ENCODE peak calls at places on chromosomes 16 and 17, in eight cellular contexts. One of them, this sample, is unnamed.

GRCh38 chr17:74150428-74151025 is 53.0 kb upstream of the RPL38 start:
- DNase-seq in RWPE1: no peak
- DNase-seq in body of pancreas: peak; percentile 12
- DNase-seq in esophagus muscularis mucosa: peak; percentile 82
- DNase-seq in AG10803: no peak
- DNase-seq in tibial artery: no peak
- DNase-seq in neural progenitor cell: no peak
- DNase-seq in coronary artery: no peak
- DNase-seq in this sample: no peak

GRCh38 chr17:19876524-19877161 is 8.9 kb upstream of the ULK2 start:
- DNase-seq in RWPE1: no peak
- DNase-seq in body of pancreas: peak; percentile 68
- DNase-seq in esophagus muscularis mucosa: no peak
- DNase-seq in AG10803: no peak
- DNase-seq in tibial artery: peak; percentile 74
- DNase-seq in neural progenitor cell: no peak
- DNase-seq in coronary artery: no peak
- DNase-seq in this sample: no peak

GRCh38 chr17:48628641-48629410 is 2.7 kb upstream of the HOXB9 start:
- DNase-seq in RWPE1: no peak
- DNase-seq in body of pancreas: no peak
- DNase-seq in esophagus muscularis mucosa: no peak
- DNase-seq in AG10803: no peak
- DNase-seq in tibial artery: no peak
- DNase-seq in neural progenitor cell: no peak
- DNase-seq in coronary artery: no peak
- DNase-seq in this sample: no peak

GRCh38 chr17:5610956-5611355 is 26.6 kb upstream of the NLRP1 start:
- DNase-seq in RWPE1: no peak
- DNase-seq in body of pancreas: peak; percentile 51
- DNase-seq in esophagus muscularis mucosa: no peak
- DNase-seq in AG10803: no peak
- DNase-seq in tibial artery: no peak
- DNase-seq in neural progenitor cell: no peak
- DNase-seq in coronary artery: no peak
- DNase-seq in this sample: no peak

GRCh38 chr17:38558751-38559024 is 47.1 kb downstream of the SRCIN1 start:
- DNase-seq in RWPE1: no peak
- DNase-seq in body of pancreas: no peak
- DNase-seq in esophagus muscularis mucosa: no peak
- DNase-seq in AG10803: no peak
- DNase-seq in tibial artery: no peak
- DNase-seq in neural progenitor cell: peak; percentile 40
- DNase-seq in coronary artery: no peak
- DNase-seq in this sample: no peak

GRCh38 chr16:88475037-88475436 is 22.0 kb downstream of the ZFPM1 start:
- DNase-seq in RWPE1: no peak
- DNase-seq in body of pancreas: no peak
- DNase-seq in esophagus muscularis mucosa: no peak
- DNase-seq in AG10803: no peak
- DNase-seq in tibial artery: no peak
- DNase-seq in neural progenitor cell: no peak
- DNase-seq in coronary artery: no peak
- DNase-seq in this sample: no peak

GRCh38 chr17:44677136-44677535 is 12.4 kb downstream of the CCDC43 start:
- DNase-seq in RWPE1: no peak
- DNase-seq in body of pancreas: no peak
- DNase-seq in esophagus muscularis mucosa: no peak
- DNase-seq in AG10803: peak; percentile 53
- DNase-seq in tibial artery: no peak
- DNase-seq in neural progenitor cell: no peak
- DNase-seq in coronary artery: no peak
- DNase-seq in this sample: no peak

GRCh38 chr16:50509521-50510341 is 38.5 kb upstream of the NKD1 start:
- DNase-seq in RWPE1: no peak
- DNase-seq in body of pancreas: no peak
- DNase-seq in esophagus muscularis mucosa: peak; percentile 86
- DNase-seq in AG10803: peak; percentile 6
- DNase-seq in tibial artery: no peak
- DNase-seq in neural progenitor cell: peak; percentile 63
- DNase-seq in coronary artery: no peak
- DNase-seq in this sample: peak; percentile 65

GRCh38 chr16:72923757-72924156 is 124.2 kb downstream of the ZFHX3 start:
- DNase-seq in RWPE1: no peak
- DNase-seq in body of pancreas: no peak
- DNase-seq in esophagus muscularis mucosa: no peak
- DNase-seq in AG10803: no peak
- DNase-seq in tibial artery: no peak
- DNase-seq in neural progenitor cell: no peak
- DNase-seq in coronary artery: no peak
- DNase-seq in this sample: no peak

GRCh38 chr16:83137326-83137770 is 510.6 kb downstream of the CDH13 start:
- DNase-seq in RWPE1: peak; percentile 11
- DNase-seq in body of pancreas: peak; percentile 7
- DNase-seq in esophagus muscularis mucosa: no peak
- DNase-seq in AG10803: peak; percentile 85
- DNase-seq in tibial artery: no peak
- DNase-seq in neural progenitor cell: peak; percentile 63
- DNase-seq in coronary artery: no peak
- DNase-seq in this sample: no peak

GRCh38 chr17:42340691-42341127 is 47.5 kb downstream of the STAT3 start:
- DNase-seq in RWPE1: no peak
- DNase-seq in body of pancreas: no peak
- DNase-seq in esophagus muscularis mucosa: no peak
- DNase-seq in AG10803: no peak
- DNase-seq in tibial artery: no peak
- DNase-seq in neural progenitor cell: no peak
- DNase-seq in coronary artery: no peak
- DNase-seq in this sample: no peak

GRCh38 chr16:62041401-62041800 is 5.2 kb upstream of the CDH8 start:
- DNase-seq in RWPE1: peak; percentile 20
- DNase-seq in body of pancreas: no peak
- DNase-seq in esophagus muscularis mucosa: no peak
- DNase-seq in AG10803: peak; percentile 47
- DNase-seq in tibial artery: no peak
- DNase-seq in neural progenitor cell: peak; percentile 84
- DNase-seq in coronary artery: no peak
- DNase-seq in this sample: no peak

GRCh38 chr17:74453665-74454196 is 12.7 kb upstream of the CD300A start:
- DNase-seq in RWPE1: peak; percentile 94
- DNase-seq in body of pancreas: peak; percentile 94
- DNase-seq in esophagus muscularis mucosa: no peak
- DNase-seq in AG10803: no peak
- DNase-seq in tibial artery: no peak
- DNase-seq in neural progenitor cell: peak; percentile 97
- DNase-seq in coronary artery: no peak
- DNase-seq in this sample: no peak

GRCh38 chr16:54136276-54136625 is 150.3 kb downstream of the IRX3 start:
- DNase-seq in RWPE1: peak; percentile 13
- DNase-seq in body of pancreas: no peak
- DNase-seq in esophagus muscularis mucosa: no peak
- DNase-seq in AG10803: no peak
- DNase-seq in tibial artery: no peak
- DNase-seq in neural progenitor cell: no peak
- DNase-seq in coronary artery: no peak
- DNase-seq in this sample: no peak

GRCh38 chr16:68286153-68287074 is 22.1 kb downstream of the SLC7A6 start:
- DNase-seq in RWPE1: no peak
- DNase-seq in body of pancreas: peak; percentile 7
- DNase-seq in esophagus muscularis mucosa: no peak
- DNase-seq in AG10803: no peak
- DNase-seq in tibial artery: no peak
- DNase-seq in neural progenitor cell: no peak
- DNase-seq in coronary artery: no peak
- DNase-seq in this sample: no peak

GRCh38 chr17:144936-145670 is 7.7 kb downstream of the SCGB1C2 start:
- DNase-seq in RWPE1: no peak
- DNase-seq in body of pancreas: peak; percentile 1
- DNase-seq in esophagus muscularis mucosa: no peak
- DNase-seq in AG10803: no peak
- DNase-seq in tibial artery: no peak
- DNase-seq in neural progenitor cell: no peak
- DNase-seq in coronary artery: no peak
- DNase-seq in this sample: peak; percentile 61

GRCh38 chr17:73899839-73900238 is 255.6 kb upstream of the SDK2 start:
- DNase-seq in RWPE1: no peak
- DNase-seq in body of pancreas: no peak
- DNase-seq in esophagus muscularis mucosa: no peak
- DNase-seq in AG10803: no peak
- DNase-seq in tibial artery: no peak
- DNase-seq in neural progenitor cell: no peak
- DNase-seq in coronary artery: no peak
- DNase-seq in this sample: peak; percentile 22

GRCh38 chr17:72192409-72193192 is 71.8 kb downstream of the SOX9 start:
- DNase-seq in RWPE1: peak; percentile 20
- DNase-seq in body of pancreas: no peak
- DNase-seq in esophagus muscularis mucosa: no peak
- DNase-seq in AG10803: peak; percentile 78
- DNase-seq in tibial artery: peak; percentile 54
- DNase-seq in neural progenitor cell: no peak
- DNase-seq in coronary artery: peak; percentile 81
- DNase-seq in this sample: no peak

GRCh38 chr17:77681820-77682219 is 276.7 kb upstream of the TNRC6C start:
- DNase-seq in RWPE1: no peak
- DNase-seq in body of pancreas: peak; percentile 20
- DNase-seq in esophagus muscularis mucosa: no peak
- DNase-seq in AG10803: no peak
- DNase-seq in tibial artery: no peak
- DNase-seq in neural progenitor cell: no peak
- DNase-seq in coronary artery: peak; percentile 68
- DNase-seq in this sample: no peak

GRCh38 chr17:45688353-45688752 is 95.8 kb upstream of the CRHR1 start:
- DNase-seq in RWPE1: no peak
- DNase-seq in body of pancreas: no peak
- DNase-seq in esophagus muscularis mucosa: no peak
- DNase-seq in AG10803: no peak
- DNase-seq in tibial artery: no peak
- DNase-seq in neural progenitor cell: no peak
- DNase-seq in coronary artery: no peak
- DNase-seq in this sample: no peak

GRCh38 chr16:89067677-89068076 is 26.0 kb upstream of the ACSF3 start:
- DNase-seq in RWPE1: no peak
- DNase-seq in body of pancreas: no peak
- DNase-seq in esophagus muscularis mucosa: no peak
- DNase-seq in AG10803: no peak
- DNase-seq in tibial artery: no peak
- DNase-seq in neural progenitor cell: no peak
- DNase-seq in coronary artery: no peak
- DNase-seq in this sample: no peak

GRCh38 chr16:19757026-19757425 is 39.0 kb downstream of the IQCK start:
- DNase-seq in RWPE1: no peak
- DNase-seq in body of pancreas: no peak
- DNase-seq in esophagus muscularis mucosa: no peak
- DNase-seq in AG10803: no peak
- DNase-seq in tibial artery: no peak
- DNase-seq in neural progenitor cell: no peak
- DNase-seq in coronary artery: no peak
- DNase-seq in this sample: no peak
- TF ChIP-seq CTCF in RWPE1: no peak
- TF ChIP-seq CTCF in body of pancreas: no peak
- TF ChIP-seq CTCF in esophagus muscularis mucosa: no peak
- TF ChIP-seq CTCF in AG10803: no peak
- TF ChIP-seq CTCF in tibial artery: no peak
- TF ChIP-seq CTCF in neural progenitor cell: no peak
- TF ChIP-seq CTCF in coronary artery: no peak
- TF ChIP-seq CTCF in this sample: no peak

DNA sequence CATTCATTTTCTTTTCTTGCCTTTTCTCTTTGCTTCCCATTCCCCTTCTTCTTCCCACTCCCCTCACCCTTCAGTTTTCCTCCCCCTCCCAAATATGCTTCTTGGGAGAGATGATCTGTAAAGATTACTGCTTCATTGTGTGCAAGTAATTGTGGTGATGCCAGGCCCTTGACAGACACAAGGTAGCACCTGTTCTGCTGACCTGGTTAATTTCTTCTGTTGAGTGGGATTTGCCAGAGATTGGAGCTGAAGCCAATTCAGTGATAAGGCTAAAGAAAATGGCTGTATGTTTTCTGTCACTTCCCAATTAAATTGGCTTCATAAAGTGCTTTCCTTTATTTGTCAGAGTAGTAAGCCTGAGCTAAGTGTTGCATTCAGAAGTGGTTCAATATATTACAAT is 44.5 kb downstream of the AATF start:
- DNase-seq in RWPE1: no peak
- DNase-seq in body of pancreas: no peak
- DNase-seq in esophagus muscularis mucosa: no peak
- DNase-seq in AG10803: no peak
- DNase-seq in tibial artery: no peak
- DNase-seq in neural progenitor cell: no peak
- DNase-seq in coronary artery: no peak
- DNase-seq in this sample: no peak
- TF ChIP-seq CTCF in RWPE1: no peak
- TF ChIP-seq CTCF in body of pancreas: no peak
- TF ChIP-seq CTCF in esophagus muscularis mucosa: no peak
- TF ChIP-seq CTCF in AG10803: no peak
- TF ChIP-seq CTCF in tibial artery: no peak
- TF ChIP-seq CTCF in neural progenitor cell: no peak
- TF ChIP-seq CTCF in coronary artery: no peak
- TF ChIP-seq CTCF in this sample: no peak

GRCh38 chr17:55750750-55751641 is at the start of gene PCTP:
- DNase-seq in RWPE1: peak; percentile 80
- DNase-seq in body of pancreas: peak; percentile 95
- DNase-seq in esophagus muscularis mucosa: peak; percentile 98
- DNase-seq in AG10803: peak; percentile 94
- DNase-seq in tibial artery: peak; percentile 95
- DNase-seq in neural progenitor cell: peak; percentile 96
- DNase-seq in coronary artery: peak; percentile 96
- DNase-seq in this sample: peak; percentile 90
- TF ChIP-seq CTCF in RWPE1: no peak
- TF ChIP-seq CTCF in body of pancreas: peak; percentile 50
- TF ChIP-seq CTCF in esophagus muscularis mucosa: no peak
- TF ChIP-seq CTCF in AG10803: peak; percentile 43
- TF ChIP-seq CTCF in tibial artery: peak; percentile 40
- TF ChIP-seq CTCF in neural progenitor cell: peak; percentile 52
- TF ChIP-seq CTCF in coronary artery: no peak
- TF ChIP-seq CTCF in this sample: peak; percentile 68

GRCh38 chr17:47279062-47279801 is 25.6 kb downstream of the ITGB3 start:
- DNase-seq in RWPE1: peak; percentile 30
- DNase-seq in body of pancreas: peak; percentile 39
- DNase-seq in esophagus muscularis mucosa: no peak
- DNase-seq in AG10803: peak; percentile 99
- DNase-seq in tibial artery: peak; percentile 82
- DNase-seq in neural progenitor cell: no peak
- DNase-seq in coronary artery: peak; percentile 95
- DNase-seq in this sample: no peak
- TF ChIP-seq CTCF in RWPE1: no peak
- TF ChIP-seq CTCF in body of pancreas: no peak
- TF ChIP-seq CTCF in esophagus muscularis mucosa: peak; percentile 33
- TF ChIP-seq CTCF in AG10803: peak; percentile 67
- TF ChIP-seq CTCF in tibial artery: no peak
- TF ChIP-seq CTCF in neural progenitor cell: no peak
- TF ChIP-seq CTCF in coronary artery: no peak
- TF ChIP-seq CTCF in this sample: no peak

This sample was measured in type B pancreatic cell.